ENCODE peak calls at places on chromosomes 16 and 17, in eight cellular contexts. E, S, R, X, U, H, B and K are unnamed samples.

GRCh38 chr17:83031321-83031945 is 48.0 kb upstream of the METRNL start:
- DNase-seq in E (no peak), S (no peak), R (no peak), X (no peak), U (no peak), H (no peak), B (no peak), K (no peak)

GRCh38 chr16:54744998-54745397 is 185.7 kb upstream of the IRX5 start:
- DNase-seq in E (no peak), S (no peak), R (no peak), X (no peak), U (no peak), H (no peak), B (no peak), K (no peak)

GRCh38 chr17:59707182-59707970 is at the start of the genes PTRH2 and VMP1:
- DNase-seq in E (peak), S (peak), R (peak), X (peak), U (peak), H (peak), B (peak), K (peak)

GRCh38 chr16:442976-443375 is 17.5 kb downstream of the RAB11FIP3 start:
- DNase-seq in E (no peak), S (no peak), R (no peak), X (no peak), U (no peak), H (no peak), B (no peak), K (no peak)

GRCh38 chr17:50511058-50511457 is 2.8 kb downstream of the MYCBPAP start:
- DNase-seq in E (no peak), S (no peak), R (no peak), X (peak), U (no peak), H (peak), B (no peak), K (no peak)

GRCh38 chr17:57442914-57443571 is 186.7 kb downstream of the MSI2 start:
- DNase-seq in E (no peak), S (no peak), R (no peak), X (no peak), U (no peak), H (peak), B (no peak), K (peak)

GRCh38 chr17:55690105-55690508 is 32.6 kb downstream of the TMEM100 start:
- DNase-seq in E (no peak), S (no peak), R (no peak), X (no peak), U (no peak), H (peak), B (peak), K (peak)

GRCh38 chr16:24275413-24275812 is 19.3 kb downstream of the CACNG3 start:
- DNase-seq in E (no peak), S (no peak), R (no peak), X (no peak), U (no peak), H (no peak), B (no peak), K (no peak)

GRCh38 chr17:53912117-53912516 is 89.4 kb downstream of the KIF2B start:
- DNase-seq in E (no peak), S (no peak), R (no peak), X (no peak), U (no peak), H (no peak), B (no peak), K (no peak)

GRCh38 chr16:17313085-17313611 is 157.6 kb downstream of the XYLT1 start:
- DNase-seq in E (no peak), S (no peak), R (peak), X (peak), U (peak), H (no peak), B (peak), K (peak)

GRCh38 chr16:71900336-71900735 is 5.0 kb downstream of the IST1 start:
- DNase-seq in E (no peak), S (no peak), R (no peak), X (peak), U (no peak), H (no peak), B (no peak), K (no peak)

GRCh38 chr17:29930399-29931010 is 477 bp upstream of the SSH2 start:
- DNase-seq in E (peak), S (no peak), R (no peak), X (no peak), U (no peak), H (no peak), B (no peak), K (no peak)

GRCh38 chr17:57110579-57111367 is 25.7 kb downstream of the AKAP1 start:
- DNase-seq in E (no peak), S (no peak), R (no peak), X (no peak), U (no peak), H (no peak), B (no peak), K (no peak)

GRCh38 chr17:82973456-82974135 is 105.8 kb upstream of the METRNL start:
- DNase-seq in E (no peak), S (peak), R (no peak), X (no peak), U (no peak), H (no peak), B (no peak), K (no peak)

GRCh38 chr17:68182940-68183551 is 64.8 kb upstream of the AMZ2 start:
- DNase-seq in E (no peak), S (no peak), R (no peak), X (no peak), U (no peak), H (no peak), B (no peak), K (no peak)

GRCh38 chr17:4605826-4606225 is 21.5 kb downstream of the SMTNL2 start:
- DNase-seq in E (no peak), S (no peak), R (no peak), X (no peak), U (no peak), H (peak), B (no peak), K (no peak)

GRCh38 chr17:50062323-50063243 is 6.7 kb downstream of the ITGA3 start:
- DNase-seq in E (no peak), S (no peak), R (peak), X (peak), U (peak), H (peak), B (no peak), K (peak)

GRCh38 chr17:72460711-72461110 is 339.9 kb downstream of the SOX9 start:
- DNase-seq in E (no peak), S (no peak), R (no peak), X (no peak), U (no peak), H (no peak), B (no peak), K (no peak)

GRCh38 chr17:79041723-79042420 is 17.9 kb downstream of the C1QTNF1 start:
- DNase-seq in E (no peak), S (no peak), R (no peak), X (no peak), U (no peak), H (no peak), B (no peak), K (no peak)

GRCh38 chr16:56513972-56514371 is 5.9 kb downstream of the BBS2 start:
- DNase-seq in E (peak), S (peak), R (peak), X (peak), U (no peak), H (peak), B (peak), K (peak)

GRCh38 chr17:19359856-19360255 is 2.7 kb downstream of the B9D1 start:
- DNase-seq in E (no peak), S (no peak), R (no peak), X (no peak), U (no peak), H (no peak), B (no peak), K (no peak)

GRCh38 chr17:35866356-35866950 is 2.2 kb downstream of the HEATR9 start:
- DNase-seq in E (no peak), S (no peak), R (no peak), X (peak), U (no peak), H (peak), B (no peak), K (peak)

GRCh38 chr17:72915631-72916081 is 176.8 kb downstream of the SLC39A11 start:
- DNase-seq in E (no peak), S (no peak), R (no peak), X (no peak), U (no peak), H (no peak), B (no peak), K (no peak)

GRCh38 chr16:55508941-55509920 is at the start of gene LPCAT2:
- DNase-seq in E (peak), S (peak), R (peak), X (peak), U (peak), H (peak), B (peak), K (peak)

GRCh38 chr17:38572292-38572664 is 33.5 kb downstream of the SRCIN1 start:
- DNase-seq in E (peak), S (no peak), R (no peak), X (no peak), U (no peak), H (no peak), B (no peak), K (no peak)

GRCh38 chr17:6752068-6752909 is 3.6 kb upstream of the XAF1 start:
- DNase-seq in E (no peak), S (peak), R (no peak), X (peak), U (peak), H (peak), B (no peak), K (peak)
- TF ChIP-seq CTCF in E (no peak), S (peak), R (no peak), X (no peak), U (no peak), H (no peak), B (no peak), K (no peak)

GRCh38 chr16:68450741-68451140 is 2.4 kb upstream of the SMPD3 start:
- DNase-seq in E (no peak), S (no peak), R (no peak), X (no peak), U (no peak), H (no peak), B (no peak), K (peak)
- H3K4me3 ChIP-seq in E (no peak), S (no peak), R (no peak), X (no peak), U (no peak), H (no peak), B (no peak), K (no peak)

DNA sequence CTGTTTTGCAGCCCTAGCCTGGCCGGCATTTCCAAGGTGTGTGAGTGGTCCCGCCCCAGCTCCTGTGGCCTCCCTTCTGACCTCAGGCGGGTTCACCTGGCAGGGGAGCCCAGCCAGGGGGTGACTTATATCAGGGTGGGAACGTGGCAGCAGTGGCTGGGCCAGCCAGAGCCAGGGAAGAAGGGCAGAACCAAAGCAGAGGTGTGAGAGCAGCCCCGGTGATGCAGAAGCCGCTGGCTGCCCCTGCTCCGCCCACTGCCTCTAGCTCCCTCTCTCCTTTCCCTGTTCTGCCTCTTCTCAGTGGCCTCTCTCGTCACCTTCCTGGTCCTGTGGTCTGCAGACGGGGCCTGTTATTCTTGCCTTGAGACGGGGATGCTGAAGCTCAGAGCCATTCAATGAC is 12.1 kb downstream of the MGAT5B start:
- DNase-seq in E (no peak), S (no peak), R (no peak), X (no peak), U (no peak), H (no peak), B (no peak), K (no peak)
- TF ChIP-seq CTCF in E (no peak), S (no peak), R (no peak), X (no peak), U (no peak), H (no peak), B (no peak), K (no peak)

GRCh38 chr16:50549561-50549915 is 1.3 kb downstream of the NKD1 start:
- DNase-seq in E (no peak), S (no peak), R (no peak), X (no peak), U (no peak), H (no peak), B (no peak), K (no peak)
- H3K4me3 ChIP-seq in E (no peak), S (no peak), R (no peak), X (no peak), U (peak), H (no peak), B (no peak), K (no peak)

DNA sequence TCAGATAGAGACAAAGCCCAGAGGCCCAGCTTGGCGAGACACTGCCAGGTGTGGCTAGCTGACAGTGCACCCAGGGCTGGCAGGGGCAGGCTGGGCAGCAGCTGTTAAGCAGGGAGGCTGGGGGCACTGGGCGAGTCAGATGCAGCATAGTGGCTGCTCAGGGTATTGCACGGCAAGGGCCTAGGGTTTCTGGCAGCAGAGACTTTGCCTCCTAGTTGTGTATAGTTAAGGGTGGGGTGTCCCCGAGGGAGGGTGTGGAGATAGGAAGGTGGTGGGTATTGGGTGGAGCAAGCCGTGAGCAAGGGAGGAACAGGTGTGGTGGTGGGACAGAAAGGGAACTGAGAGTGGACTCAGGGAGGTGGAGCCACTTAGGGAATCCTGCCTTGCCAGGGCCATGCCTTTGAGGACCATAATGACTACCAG is 66.0 kb downstream of the SMPD3 start:
- DNase-seq in E (no peak), S (no peak), R (no peak), X (no peak), U (no peak), H (no peak), B (no peak), K (no peak)
- TF ChIP-seq CTCF in E (peak), S (no peak), R (peak), X (peak), U (no peak), H (peak), B (peak), K (peak)

DNA sequence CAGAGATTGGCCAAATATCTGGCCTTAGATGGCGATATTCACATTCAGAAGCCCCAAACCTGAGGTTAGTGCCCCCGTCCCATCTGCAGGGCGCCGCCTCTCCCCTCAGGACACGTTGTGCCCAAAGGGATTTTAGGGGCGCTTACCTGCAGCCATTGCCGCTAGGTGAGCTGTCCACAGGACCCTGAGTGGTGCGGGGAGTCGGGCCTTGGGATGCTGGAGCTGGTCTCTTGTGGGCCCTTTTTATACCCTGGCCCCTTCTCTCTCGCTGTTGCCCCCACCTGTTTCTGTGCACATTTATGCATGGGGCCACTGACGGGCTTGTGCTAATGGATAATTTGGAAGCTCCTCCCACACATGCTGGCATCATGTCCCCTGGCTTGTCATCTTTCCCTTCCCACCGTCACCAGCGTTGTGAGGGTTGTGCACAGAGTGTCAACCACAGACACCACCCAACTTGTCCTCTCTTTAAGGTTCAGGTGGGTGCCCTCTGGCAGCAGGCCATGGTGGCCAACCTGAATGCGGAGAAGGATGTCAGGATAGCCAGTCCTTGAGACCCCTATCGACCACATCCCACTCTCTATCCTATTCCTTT is at the start of gene CSHL1:
- DNase-seq in E (no peak), S (no peak), R (no peak), X (no peak), U (no peak), H (no peak), B (no peak), K (no peak)
- H3K4me3 ChIP-seq in E (no peak), S (no peak), R (no peak), X (no peak), U (no peak), H (no peak), B (no peak), K (no peak)

GRCh38 chr17:67137026-67137370 is 92.6 kb downstream of the CACNG1 start:
- DNase-seq in E (no peak), S (no peak), R (no peak), X (no peak), U (no peak), H (no peak), B (no peak), K (no peak)

GRCh38 chr17:67138392-67138791 is 94.0 kb downstream of the CACNG1 start:
- DNase-seq in E (no peak), S (no peak), R (no peak), X (no peak), U (no peak), H (no peak), B (no peak), K (no peak)

GRCh38 chr17:67137860-67138259 is 93.5 kb downstream of the CACNG1 start:
- DNase-seq in E (no peak), S (no peak), R (no peak), X (no peak), U (no peak), H (no peak), B (no peak), K (no peak)

GRCh38 chr17:67139289-67139688 is 94.9 kb downstream of the CACNG1 start:
- DNase-seq in E (no peak), S (no peak), R (no peak), X (no peak), U (no peak), H (no peak), B (no peak), K (no peak)

DNA sequence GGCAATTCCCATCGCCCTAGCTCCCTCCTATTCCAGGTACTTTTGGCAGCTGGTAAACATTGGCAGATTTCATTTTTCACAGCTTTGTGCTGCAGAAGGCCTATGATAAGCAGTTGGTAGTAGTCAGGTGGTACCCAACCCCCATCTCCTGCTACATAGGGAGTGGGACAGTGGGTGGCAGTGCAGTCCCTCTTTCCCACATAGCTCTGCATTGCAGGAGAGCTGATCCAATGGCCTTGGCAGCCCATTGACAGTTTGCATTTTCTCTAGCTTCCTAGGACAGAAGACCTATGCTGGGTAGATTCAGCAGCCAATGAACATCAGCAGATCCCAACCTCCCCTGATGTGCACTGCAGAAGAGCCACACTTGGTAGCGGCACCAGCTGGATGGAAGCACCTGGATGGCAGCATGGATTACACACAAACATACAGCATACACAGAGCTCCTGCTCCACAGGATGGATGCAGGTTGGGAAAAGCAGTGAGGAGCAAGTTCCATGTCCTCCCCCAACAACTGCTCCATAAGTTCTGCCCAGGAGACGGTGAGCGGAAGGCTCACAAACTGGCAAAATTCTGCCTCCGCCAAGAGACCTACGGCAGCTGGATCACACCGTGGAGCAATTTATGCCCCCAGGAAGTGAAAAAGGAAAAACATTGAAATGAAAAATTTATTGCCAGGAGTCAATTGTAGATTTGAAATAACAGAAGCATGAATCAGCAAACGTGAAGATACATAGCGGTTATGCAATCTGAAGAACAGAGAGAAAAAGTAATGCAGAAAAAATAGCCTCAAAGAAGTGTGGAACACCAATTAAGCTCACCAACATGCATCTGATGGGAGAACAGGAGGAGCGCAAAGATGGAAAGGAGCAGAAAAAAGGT is 95.7 kb downstream of the CACNG1 start:
- DNase-seq in E (peak), S (no peak), R (peak), X (peak), U (no peak), H (peak), B (peak), K (peak)
- TF ChIP-seq CTCF in E (peak), S (no peak), R (peak), X (peak), U (no peak), H (no peak), B (peak), K (no peak)

DNA sequence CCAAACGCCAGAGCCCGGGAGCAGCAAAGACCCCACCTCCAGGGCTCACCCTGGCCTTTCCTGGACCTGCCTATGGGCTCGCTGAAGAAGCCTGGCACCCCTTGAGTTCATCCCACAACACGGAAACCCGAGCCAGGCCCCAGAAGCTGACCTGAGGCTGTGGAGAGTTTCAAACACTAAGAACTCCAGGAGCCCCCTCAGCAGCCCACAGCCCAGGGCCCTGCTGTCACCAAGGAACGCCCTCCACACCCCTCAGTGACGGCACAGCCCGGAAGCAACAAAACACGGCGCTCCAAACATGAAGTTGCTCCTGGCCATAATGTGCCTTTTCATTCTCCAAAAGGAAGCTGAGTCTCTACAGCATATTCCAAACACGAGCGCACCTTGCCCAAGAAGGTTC is 9.2 kb downstream of the SLC38A10 start:
- DNase-seq in E (no peak), S (no peak), R (no peak), X (no peak), U (no peak), H (no peak), B (no peak), K (no peak)
- H3K4me3 ChIP-seq in E (no peak), S (no peak), R (no peak), X (no peak), U (peak), H (no peak), B (no peak), K (no peak)